ENCODE peak calls at places on chromosomes 5 and 9, in ten cellular contexts. N is iris pigment epithelial cell; C is mesendoderm; V is natural killer cell; F is stimulated activated CD4-positive, alpha-beta T cell treated with anti-CD3 and anti-CD28 coated beads, Interleukin-12 subunit alpha, Interleukin-12 subunit beta, amount 100 ng/mL, for 4 hours; K is nephron progenitor cell; E is Calu3; H is H1; M is EL; Y is tibial artery. D is an unnamed sample.

GRCh38 chr5:111254613-111255012 is 30.4 kb downstream of the CAMK4 start:
- DNase-seq in N (no peak), C (no peak), V (no peak), F (peak), K (no peak), E (peak), H (no peak), M (peak), Y (no peak), D (no peak)

GRCh38 chr9:79684711-79685575 is 113.2 kb downstream of the TLE4 start:
- DNase-seq in N (peak), C (no peak), V (no peak), F (no peak), K (no peak), E (no peak), H (no peak), M (peak), Y (no peak), D (no peak)

GRCh38 chr5:53265043-53265442 is 155.5 kb upstream of the MOCS2 start:
- DNase-seq in N (no peak), C (no peak), V (no peak), F (no peak), K (no peak), E (no peak), H (no peak), M (no peak), Y (no peak), D (no peak)

GRCh38 chr9:107422189-107422802 is 67.3 kb downstream of the KLF4 start:
- DNase-seq in N (peak), C (peak), V (no peak), F (peak), K (peak), E (peak), H (peak), M (peak), Y (peak), D (no peak)

GRCh38 chr9:100426532-100427365 is at the start of gene MSANTD3:
- DNase-seq in N (peak), C (peak), V (peak), F (peak), K (peak), E (peak), H (peak), M (peak), Y (peak), D (no peak)

GRCh38 chr9:116767219-116767618 is 80.1 kb downstream of the TRIM32 start:
- DNase-seq in N (no peak), C (no peak), V (no peak), F (no peak), K (no peak), E (no peak), H (no peak), M (no peak), Y (no peak), D (no peak)

GRCh38 chr5:68547621-68548020 is 332.1 kb downstream of the PIK3R1 start:
- DNase-seq in N (no peak), C (no peak), V (no peak), F (no peak), K (no peak), E (no peak), H (no peak), M (peak), Y (no peak), D (no peak)

GRCh38 chr9:438066-438465 is 223.4 kb downstream of the DOCK8 start:
- DNase-seq in N (peak), C (no peak), V (no peak), F (no peak), K (no peak), E (no peak), H (no peak), M (no peak), Y (no peak), D (no peak)

GRCh38 chr9:97563458-97564135 is 62.1 kb downstream of the TMOD1 start:
- DNase-seq in N (no peak), C (no peak), V (no peak), F (no peak), K (no peak), E (no peak), H (peak), M (no peak), Y (peak), D (no peak)

GRCh38 chr5:151158287-151158661 is 695 bp upstream of the ANXA6 start:
- DNase-seq in N (peak), C (peak), V (no peak), F (no peak), K (no peak), E (no peak), H (peak), M (no peak), Y (no peak), D (no peak)

GRCh38 chr5:56010431-56010830 is 15.7 kb upstream of the IL6ST start:
- DNase-seq in N (no peak), C (no peak), V (no peak), F (no peak), K (no peak), E (no peak), H (no peak), M (no peak), Y (no peak), D (no peak)

GRCh38 chr9:88753691-88754367 is 218.9 kb downstream of the NXNL2 start:
- DNase-seq in N (no peak), C (no peak), V (no peak), F (no peak), K (no peak), E (no peak), H (no peak), M (no peak), Y (no peak), D (no peak)

GRCh38 chr5:6760636-6761035 is 47.4 kb downstream of the TENT4A start:
- DNase-seq in N (no peak), C (no peak), V (no peak), F (no peak), K (no peak), E (no peak), H (no peak), M (no peak), Y (no peak), D (no peak)

GRCh38 chr9:103037508-103038477 is 42.7 kb downstream of the CYLC2 start:
- DNase-seq in N (peak), C (peak), V (no peak), F (no peak), K (no peak), E (no peak), H (no peak), M (no peak), Y (no peak), D (peak)

GRCh38 chr9:22383720-22384119 is 62.9 kb upstream of the DMRTA1 start:
- DNase-seq in N (peak), C (peak), V (no peak), F (no peak), K (no peak), E (no peak), H (no peak), M (no peak), Y (no peak), D (no peak)

GRCh38 chr9:5622019-5622418 is 6.9 kb upstream of the RIC1 start:
- DNase-seq in N (peak), C (no peak), V (no peak), F (no peak), K (no peak), E (no peak), H (no peak), M (peak), Y (no peak), D (no peak)

GRCh38 chr5:11390369-11390768 is 513.9 kb downstream of the CTNND2 start:
- DNase-seq in N (no peak), C (no peak), V (no peak), F (no peak), K (no peak), E (no peak), H (no peak), M (peak), Y (no peak), D (no peak)

GRCh38 chr9:37417252-37417803 is 5.2 kb upstream of the GRHPR start:
- DNase-seq in N (no peak), C (no peak), V (no peak), F (no peak), K (no peak), E (no peak), H (no peak), M (no peak), Y (no peak), D (no peak)